ENCODE peak calls at places on chromosome 17, in four cellular contexts. B is osteocyte, P is esophagus squamous epithelium, H is WTC11. M is an unnamed sample.

GRCh38 chr17:81309140-81309858 is 14.2 kb upstream of the SLC38A10 start:
- DNase-seq in P (no peak), B (no peak), H (peak), M (no peak)

GRCh38 chr17:74446551-74447500 is 14.9 kb downstream of the GPRC5C start:
- DNase-seq in P (no peak), H (no peak), B (no peak), M (peak)

GRCh38 chr17:81925860-81926450 is 1.6 kb downstream of the MAFG start:
- DNase-seq in B (no peak), P (no peak), H (no peak), M (no peak)

GRCh38 chr17:36705651-36706436 is 104.5 kb downstream of the MRM1 start:
- DNase-seq in P (no peak), H (peak), B (no peak), M (peak)

GRCh38 chr17:11241611-11242226 is 706 bp downstream of the SHISA6 start:
- DNase-seq in H (no peak), B (no peak), P (no peak), M (no peak)

GRCh38 chr17:79002291-79002690 is 7.3 kb downstream of the CANT1 start:
- DNase-seq in B (no peak), P (no peak), H (no peak), M (no peak)

GRCh38 chr17:57210224-57210553 is 46.1 kb upstream of the MSI2 start:
- DNase-seq in H (no peak), B (no peak), P (no peak), M (no peak)

GRCh38 chr17:77306048-77306789 is 165.4 kb downstream of the SEC14L1 start:
- DNase-seq in P (no peak), B (no peak), H (no peak), M (no peak)

GRCh38 chr17:38870259-38871165 is 654 bp downstream of the LASP1 start:
- DNase-seq in H (peak), P (no peak), B (no peak), M (no peak)

GRCh38 chr17:79294459-79295071 is 219.9 kb downstream of the ENGASE start:
- DNase-seq in H (peak), P (no peak), B (no peak), M (no peak)

GRCh38 chr17:33572615-33573014 is 279.5 kb upstream of the ASIC2 start:
- DNase-seq in H (peak), P (no peak), B (no peak), M (no peak)

GRCh38 chr17:58969156-58969555 is 137.5 kb downstream of the TRIM37 start:
- DNase-seq in B (no peak), P (no peak), H (no peak), M (no peak)

GRCh38 chr17:55086635-55087058 is 118.1 kb downstream of the STXBP4 start:
- DNase-seq in P (no peak), B (no peak), H (no peak), M (no peak)

GRCh38 chr17:44065668-44066203 is 735 bp downstream of the LSM12 start:
- DNase-seq in B (no peak), P (no peak), H (no peak), M (no peak)

GRCh38 chr17:8162232-8162996 is at the start of gene VAMP2:
- DNase-seq in B (peak), H (peak), P (no peak), M (peak)

GRCh38 chr17:77873518-77874302 is 84.8 kb upstream of the TNRC6C start:
- DNase-seq in P (no peak), H (no peak), B (no peak), M (no peak)

GRCh38 chr17:16349461-16349860 is 3.8 kb downstream of the CENPV start:
- DNase-seq in B (no peak), P (no peak), H (no peak), M (no peak)

GRCh38 chr17:32383926-32384434 is 34.0 kb downstream of the ZNF207 start:
- DNase-seq in H (no peak), P (no peak), B (no peak), M (no peak)

GRCh38 chr17:75679706-75680201 is 12.6 kb downstream of the SAP30BP start:
- DNase-seq in B (no peak), H (no peak), P (no peak), M (no peak)

GRCh38 chr17:83061586-83061985 is 17.8 kb upstream of the METRNL start:
- DNase-seq in B (no peak), H (no peak), P (no peak), M (no peak)

GRCh38 chr17:30133197-30133596 is 16.6 kb downstream of the NSRP1 start:
- DNase-seq in P (no peak), H (no peak), B (no peak), M (no peak)

GRCh38 chr17:72386619-72387237 is 265.9 kb downstream of the SOX9 start:
- DNase-seq in P (no peak), H (no peak), B (no peak), M (no peak)

GRCh38 chr17:3838206-3838605 is 7.8 kb downstream of the NCBP3 start:
- DNase-seq in B (no peak), P (no peak), H (no peak), M (no peak)

GRCh38 chr17:65984299-65984698 is 207.6 kb downstream of the CEP112 start:
- DNase-seq in P (no peak), H (no peak), B (no peak), M (no peak)

M was measured in cerebellar nuclear complex.